ENCODE peak calls at places on chromosomes 3 and 15, in nine cellular contexts. L is progenitor cell of endocrine pancreas; R is brain microvascular endothelial cell; Y is endothelial cell; G is heart left ventricle; O is activated CD8-positive, alpha-beta T cell treated with anti-CD3 and anti-CD28 coated beads for 36 hours; A is omental fat pad; V is lower lobe of right lung; Z is CD8-positive, alpha-beta T cell. K is an unnamed sample.

GRCh38 chr3:41195970-41196369 is 3.3 kb upstream of the CTNNB1 start:
- DNase-seq in L (no peak), R (no peak), Y (no peak), G (peak; percentile 38), O (no peak), A (no peak), V (no peak), Z (no peak), K (no peak)

GRCh38 chr3:123870033-123870432 is 14.1 kb downstream of the MYLK start:
- DNase-seq in L (no peak), R (no peak), Y (no peak), G (no peak), O (no peak), A (no peak), V (no peak), Z (no peak), K (no peak)

GRCh38 chr15:70853855-70854668 is at the start of gene LARP6:
- DNase-seq in L (peak; percentile 58), R (no peak), Y (peak; percentile 64), G (peak; percentile 78), O (peak; percentile 13), A (no peak), V (peak; percentile 46), Z (peak; percentile 56), K (peak; percentile 33)

GRCh38 chr3:31004025-31004678 is 109.7 kb upstream of the GADL1 start:
- DNase-seq in L (no peak), R (peak; percentile 97), Y (no peak), G (no peak), O (no peak), A (no peak), V (no peak), Z (no peak), K (no peak)

GRCh38 chr15:62071711-62072308 is 5.0 kb downstream of the C2CD4A start:
- DNase-seq in L (no peak), R (no peak), Y (no peak), G (no peak), O (no peak), A (no peak), V (no peak), Z (no peak), K (no peak)

GRCh38 chr3:172129868-172130751 is 90.7 kb downstream of the FNDC3B start:
- DNase-seq in L (no peak), R (peak; percentile 99), Y (no peak), G (peak; percentile 88), O (peak; percentile 73), A (peak; percentile 87), V (peak; percentile 93), Z (no peak), K (no peak)

GRCh38 chr3:167740961-167741587 is 5.6 kb downstream of the SERPINI1 start:
- DNase-seq in L (no peak), R (peak; percentile 65), Y (peak; percentile 47), G (no peak), O (peak; percentile 67), A (no peak), V (no peak), Z (peak; percentile 50), K (no peak)

GRCh38 chr15:26082833-26083174 is 219.7 kb upstream of the ATP10A start:
- DNase-seq in L (no peak), R (peak; percentile 9), Y (no peak), G (no peak), O (no peak), A (no peak), V (no peak), Z (no peak), K (no peak)

GRCh38 chr3:71380096-71380495 is 203.4 kb downstream of the FOXP1 start:
- DNase-seq in L (no peak), R (no peak), Y (no peak), G (no peak), O (no peak), A (no peak), V (no peak), Z (no peak), K (no peak)

GRCh38 chr3:186598108-186598784 is 14.6 kb upstream of the AHSG start:
- DNase-seq in L (no peak), R (no peak), Y (no peak), G (peak; percentile 81), O (no peak), A (no peak), V (no peak), Z (no peak), K (no peak)

GRCh38 chr3:54999801-55000200 is 71.9 kb upstream of the LRTM1 start:
- DNase-seq in L (no peak), R (peak; percentile 33), Y (no peak), G (no peak), O (no peak), A (no peak), V (no peak), Z (no peak), K (no peak)

GRCh38 chr3:153289334-153289808 is 127.3 kb downstream of the RAP2B start:
- DNase-seq in L (no peak), R (peak; percentile 51), Y (no peak), G (no peak), O (no peak), A (no peak), V (no peak), Z (no peak), K (no peak)

GRCh38 chr15:48332642-48333034 is 1.4 kb downstream of the DUT start:
- DNase-seq in L (no peak), R (no peak), Y (no peak), G (no peak), O (peak; percentile 9), A (no peak), V (no peak), Z (no peak), K (no peak)

GRCh38 chr15:48331796-48332641 is 790 bp downstream of the DUT start:
- DNase-seq in L (peak; percentile 17), R (peak; percentile 24), Y (peak; percentile 48), G (peak; percentile 75), O (peak; percentile 77), A (peak; percentile 27), V (peak; percentile 62), Z (peak; percentile 79), K (peak; percentile 32)

GRCh38 chr15:48333553-48333952 is 2.3 kb downstream of the DUT start:
- DNase-seq in L (no peak), R (no peak), Y (no peak), G (no peak), O (no peak), A (no peak), V (no peak), Z (no peak), K (no peak)

GRCh38 chr15:48330045-48330840 is 986 bp upstream of the DUT start:
- DNase-seq in L (no peak), R (peak; percentile 4), Y (no peak), G (no peak), O (no peak), A (no peak), V (no peak), Z (no peak), K (no peak)

DNA sequence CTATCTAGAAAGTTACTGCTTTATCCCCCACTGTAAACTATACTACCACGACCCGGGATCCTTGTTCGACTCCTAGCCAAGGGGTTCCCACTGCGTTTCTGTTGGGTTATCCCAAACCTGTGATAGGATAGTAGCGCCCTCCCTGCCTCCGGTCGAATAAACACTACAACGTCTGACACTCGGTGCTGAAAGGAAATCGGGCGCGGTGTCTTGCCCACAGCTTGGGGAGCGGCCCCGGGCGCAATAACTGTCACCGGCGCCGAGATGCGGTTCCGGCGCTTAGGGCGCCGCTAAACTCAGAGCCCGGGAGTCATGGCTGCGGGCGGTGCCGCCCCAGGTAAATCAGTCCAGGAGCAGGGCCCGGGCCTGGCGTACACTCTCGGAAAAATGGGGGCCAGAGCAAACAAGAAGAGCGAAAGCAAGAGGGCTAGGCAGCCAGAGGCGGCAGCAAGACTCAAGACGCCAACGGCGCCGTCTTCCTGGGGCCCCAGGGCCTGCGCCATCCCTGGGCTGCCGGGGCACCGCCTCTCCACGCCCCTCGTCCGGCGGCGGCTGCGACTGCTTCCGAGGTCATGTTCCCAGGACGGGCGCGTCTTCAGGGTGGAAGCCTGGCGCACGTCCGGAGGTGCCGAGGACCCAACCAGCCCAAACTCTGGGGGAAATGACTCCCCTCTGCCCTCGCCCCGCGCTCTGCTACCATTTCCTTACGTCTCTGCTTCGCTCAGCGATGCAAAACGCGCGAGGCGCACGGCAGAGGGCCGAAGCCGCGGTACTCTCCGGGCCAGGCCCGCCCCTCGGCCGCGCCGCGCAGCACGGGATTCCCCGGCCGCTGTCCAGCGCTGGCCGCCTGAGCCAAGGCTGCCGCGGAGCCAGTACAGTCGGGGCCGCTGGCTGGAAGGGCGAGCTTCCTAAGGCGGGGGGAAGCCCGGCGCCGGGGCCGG is at the start of gene DUT:
- DNase-seq in L (peak; percentile 64), R (peak; percentile 59), Y (peak; percentile 81), G (peak; percentile 90), O (peak; percentile 84), A (peak; percentile 54), V (peak; percentile 90), Z (peak; percentile 87), K (peak; percentile 35)
- TF ChIP-seq CTCF in L (no peak), R (peak; percentile 17), Y (no peak), G (no peak), O (no peak), A (no peak), V (peak; percentile 7), Z (no peak), K (peak; percentile 28)

GRCh38 chr3:100779475-100779874 is 70.2 kb downstream of the TFG start:
- DNase-seq in L (no peak), R (no peak), Y (no peak), G (no peak), O (no peak), A (no peak), V (no peak), Z (no peak), K (no peak)

GRCh38 chr3:100776097-100776729 is 66.9 kb downstream of the TFG start:
- DNase-seq in L (no peak), R (no peak), Y (no peak), G (no peak), O (no peak), A (no peak), V (no peak), Z (no peak), K (no peak)

GRCh38 chr3:100777271-100777670 is 68.0 kb downstream of the TFG start:
- DNase-seq in L (no peak), R (no peak), Y (no peak), G (no peak), O (no peak), A (no peak), V (no peak), Z (no peak), K (no peak)

GRCh38 chr3:100775669-100776068 is 66.4 kb downstream of the TFG start:
- DNase-seq in L (no peak), R (no peak), Y (no peak), G (no peak), O (no peak), A (no peak), V (no peak), Z (no peak), K (no peak)

GRCh38 chr3:100776736-100777135 is 67.4 kb downstream of the TFG start:
- DNase-seq in L (no peak), R (no peak), Y (no peak), G (no peak), O (peak; percentile 14), A (no peak), V (no peak), Z (no peak), K (no peak)
- TF ChIP-seq CTCF in L (no peak), R (peak; percentile 41), Y (no peak), G (no peak), O (no peak), A (no peak), V (no peak), Z (no peak), K (no peak)

GRCh38 chr3:78274475-78275065 is 1234.7 kb downstream of the ROBO2 start:
- DNase-seq in L (no peak), R (no peak), Y (no peak), G (no peak), O (no peak), A (no peak), V (no peak), Z (no peak), K (no peak)
- TF ChIP-seq CTCF in L (peak; percentile 26), R (no peak), Y (no peak), G (no peak), O (no peak), A (no peak), V (no peak), Z (no peak), K (peak; percentile 21)

GRCh38 chr15:74270854-74271520 is 34.9 kb downstream of the CCDC33 start:
- DNase-seq in L (no peak), R (no peak), Y (no peak), G (no peak), O (no peak), A (no peak), V (no peak), Z (no peak), K (no peak)
- TF ChIP-seq CTCF in L (no peak), R (no peak), Y (no peak), G (no peak), O (no peak), A (no peak), V (no peak), Z (no peak), K (no peak)

K was measured in D721Med.